ENCODE peak calls at places on chromosome 17, in five cellular contexts. Y is cardiac muscle cell, B is spleen, F is prostate gland, Z is H1. K is an unnamed sample. For H3K4me1, the result is how much of the 10 kb centered on the place peaks cover.

GRCh38 chr17:3802461-3803307 is 1.7 kb upstream of the ITGAE start:
- DNase-seq in Y (peak), B (no peak), F (peak), Z (no peak), K (no peak)

GRCh38 chr17:50575581-50576210 is 15.2 kb downstream of the CACNA1G start:
- DNase-seq in Y (no peak), B (no peak), F (no peak), Z (peak), K (no peak)

GRCh38 chr17:59963738-59964454 is 644 bp downstream of the RNFT1 start:
- DNase-seq in Y (peak), B (peak), F (peak), Z (peak), K (no peak)

GRCh38 chr17:6910987-6911603 is 79.6 kb upstream of the TEKT1 start:
- DNase-seq in Y (peak), B (no peak), F (no peak), Z (no peak), K (no peak)

GRCh38 chr17:81190591-81190990 is 24.6 kb upstream of the AATK start:
- DNase-seq in Y (no peak), B (no peak), F (no peak), Z (no peak), K (no peak)

GRCh38 chr17:9228408-9229159 is 207.3 kb downstream of the NTN1 start:
- DNase-seq in Y (peak), B (no peak), F (no peak), Z (no peak), K (no peak)

GRCh38 chr17:70521821-70522256 is 352.5 kb downstream of the KCNJ2 start:
- DNase-seq in Y (peak), B (no peak), F (peak), Z (no peak), K (no peak)

GRCh38 chr17:80337195-80337895 is 76.7 kb downstream of the RNF213 start:
- DNase-seq in Y (no peak), B (peak), F (no peak), Z (no peak), K (no peak)

GRCh38 chr17:80222376-80223141 is 2.3 kb downstream of the SLC26A11 start:
- DNase-seq in Y (no peak), B (no peak), F (no peak), Z (no peak), K (no peak)

GRCh38 chr17:13592427-13592826 is 9.3 kb downstream of the HS3ST3A1 start:
- DNase-seq in Y (peak), B (no peak), F (no peak), Z (no peak), K (no peak)

GRCh38 chr17:4708436-4708835 is 2.0 kb upstream of the ARRB2 start:
- DNase-seq in Y (no peak), B (no peak), F (no peak), Z (peak), K (no peak)

DNA sequence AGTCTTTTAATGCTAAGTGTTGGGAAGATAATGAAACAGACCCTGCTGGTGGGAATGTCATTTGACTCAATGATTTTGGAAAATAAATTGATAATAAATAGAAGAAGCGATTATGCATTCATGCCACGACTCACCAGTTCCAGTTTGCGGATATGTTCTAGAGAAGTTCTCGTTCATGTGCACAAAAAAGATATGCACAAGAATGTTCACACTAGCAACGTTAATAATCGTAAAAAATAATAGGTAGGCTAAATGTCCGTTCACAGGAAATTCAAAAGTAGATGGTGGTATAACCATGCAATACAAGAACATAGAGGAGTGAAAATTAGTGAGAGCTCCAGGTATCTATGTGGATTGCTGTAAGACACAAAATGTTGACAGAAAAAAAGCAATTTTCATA is 59.8 kb downstream of the NACA2 start:
- DNase-seq in Y (no peak), B (no peak), F (no peak), Z (no peak), K (no peak)
- H3K27ac ChIP-seq in Y (no peak), B (no peak), F (no peak), Z (no peak), K (no peak)

GRCh38 chr17:42181851-42182207 is 887 bp upstream of the KCNH4 start:
- DNase-seq in Y (no peak), B (no peak), F (no peak), Z (no peak), K (no peak)

GRCh38 chr17:42179335-42179734 is 1.6 kb downstream of the KCNH4 start:
- DNase-seq in Y (no peak), B (no peak), F (no peak), Z (no peak), K (no peak)

GRCh38 chr17:42180922-42181850 is at the start of gene KCNH4:
- DNase-seq in Y (peak), B (peak), F (peak), Z (peak), K (no peak)

GRCh38 chr17:42179911-42180410 is 981 bp downstream of the KCNH4 start:
- DNase-seq in Y (peak), B (no peak), F (peak), Z (peak), K (no peak)

DNA sequence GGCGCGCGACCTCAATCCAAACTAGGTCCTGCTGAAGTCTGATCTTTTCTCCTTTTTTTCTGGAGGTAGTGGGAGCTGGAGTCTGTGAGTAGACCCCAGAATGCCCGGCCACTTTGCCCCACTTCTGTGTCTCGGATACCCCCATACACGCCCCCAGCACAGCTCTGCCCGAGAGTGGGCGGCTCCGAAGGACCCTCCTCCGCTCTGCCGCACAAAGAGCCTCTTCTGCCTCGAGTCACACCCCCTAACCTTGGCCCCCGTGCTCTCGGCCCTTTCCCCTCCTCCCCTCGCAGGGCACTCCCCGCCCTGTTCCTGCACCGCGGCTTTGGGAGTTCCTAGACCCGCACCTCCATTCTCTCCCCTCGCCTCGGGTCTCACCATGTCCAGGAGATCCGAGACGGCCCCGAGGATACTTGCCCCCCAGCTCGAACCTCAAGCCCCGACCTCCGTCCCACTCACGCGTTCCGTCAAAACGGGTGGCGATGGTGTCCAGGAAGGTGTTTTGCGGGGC is 476 bp downstream of the KCNH4 start:
- DNase-seq in Y (no peak), B (no peak), F (no peak), Z (peak), K (no peak)
- H3K4me1 ChIP-seq in Y (under half), B (half or more), F (under half), Z (under half), K (under half)

DNA sequence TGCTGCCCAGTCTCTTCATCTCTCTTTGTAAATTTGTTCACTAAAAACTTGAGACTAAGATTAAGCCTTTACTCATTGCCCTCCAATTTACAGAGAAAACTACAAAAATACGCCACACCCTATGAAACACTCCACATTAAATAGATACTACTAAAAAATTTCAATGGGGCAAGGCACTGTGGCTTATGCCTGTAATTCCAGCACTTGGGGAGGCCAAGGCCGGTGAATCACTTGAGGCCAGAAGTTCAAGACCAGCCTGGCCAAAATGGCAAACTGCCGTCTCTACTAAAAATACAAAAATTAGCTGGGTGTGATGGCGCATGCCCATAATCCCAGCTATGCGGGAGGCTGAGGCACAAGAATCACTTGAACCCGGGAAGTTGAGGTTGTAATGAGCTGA is 3.8 kb downstream of the UBE2O start:
- DNase-seq in Y (no peak), B (no peak), F (no peak), Z (no peak), K (no peak)
- H3K4me3 ChIP-seq in Y (no peak), B (no peak), F (no peak), Z (no peak), K (no peak)

GRCh38 chr17:57868007-57868774 is 18.3 kb upstream of the MRPS23 start:
- DNase-seq in Y (peak), B (peak), F (peak), Z (peak), K (no peak)
- H3K27ac ChIP-seq in Y (no peak), B (peak), F (peak), Z (no peak), K (no peak)

GRCh38 chr17:923633-924032 is 55.9 kb downstream of the NXN start:
- DNase-seq in Y (no peak), B (no peak), F (no peak), Z (no peak), K (no peak)
- H3K4me1 ChIP-seq in Y (under half), B (under half), F (under half), Z (under half), K (under half)

GRCh38 chr17:47850373-47850691 is 631 bp downstream of the SP6 start:
- DNase-seq in Y (no peak), B (peak), F (no peak), Z (no peak), K (no peak)
- H3K4me3 ChIP-seq in Y (peak), B (peak), F (peak), Z (peak), K (peak)

DNA sequence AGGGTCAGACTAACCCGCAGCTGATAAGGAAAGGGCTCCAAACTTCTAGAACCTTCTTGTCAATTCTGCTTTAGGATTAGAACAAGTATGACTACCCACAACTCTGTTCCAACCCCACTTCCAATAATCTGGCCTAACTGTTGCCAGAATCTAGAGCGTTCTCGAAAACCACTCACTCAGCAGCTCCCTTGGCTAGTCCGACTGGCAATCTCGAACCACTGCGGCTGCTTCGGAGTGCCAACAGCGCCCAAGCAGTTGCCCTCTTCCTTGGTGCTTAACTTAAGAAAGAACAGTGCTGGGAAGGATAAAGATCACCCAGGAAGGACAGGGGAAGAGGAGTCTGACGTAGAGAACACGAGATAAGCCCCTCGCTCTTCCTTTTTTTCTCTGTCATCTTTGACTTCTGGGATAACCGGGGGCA is 818 bp downstream of the DNAJC7 start:
- DNase-seq in Y (peak), B (peak), F (no peak), Z (no peak), K (no peak)
- H3K27ac ChIP-seq in Y (peak), B (peak), F (peak), Z (peak), K (no peak)

DNA sequence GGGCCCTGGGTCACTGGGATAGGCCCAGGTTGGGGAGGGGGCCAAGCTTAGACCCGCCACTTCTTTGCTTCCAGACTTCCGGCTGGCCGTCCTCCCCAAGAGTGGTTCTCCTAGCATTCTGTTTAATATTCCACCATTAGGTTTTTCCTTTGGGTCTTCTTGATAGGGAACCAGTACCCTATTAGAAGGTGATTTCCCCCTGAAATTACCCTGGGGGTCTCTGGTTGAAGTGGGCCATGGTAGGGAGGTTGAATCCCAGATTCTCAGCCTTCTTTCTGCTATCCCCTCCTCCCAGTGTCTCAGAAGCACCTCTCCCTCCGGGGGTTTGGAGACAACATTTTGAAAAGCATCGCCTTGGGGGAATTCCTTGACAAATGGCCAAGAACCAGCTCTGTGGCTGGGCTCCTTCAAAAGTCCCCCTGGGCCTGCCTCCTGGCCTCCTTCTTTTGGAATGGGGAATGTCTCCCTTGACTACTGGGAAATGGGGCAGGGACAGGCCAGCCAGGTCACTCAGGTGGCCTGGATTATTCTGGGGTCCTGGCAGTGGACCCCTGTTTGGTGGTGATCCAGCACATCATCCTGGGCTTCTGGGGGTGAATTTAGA is 5.7 kb downstream of the LASP1 start:
- DNase-seq in Y (peak), B (no peak), F (no peak), Z (no peak), K (no peak)
- H3K4me1 ChIP-seq in Y (under half), B (half or more), F (under half), Z (half or more), K (under half)

K was measured in iPS DF 6.9.